ENCODE peak calls at places on chromosomes 2 and 18, in five cellular contexts. C is neural progenitor cell; H is effector memory CD8-positive, alpha-beta T cell; X is mesenteric fat pad; K is colonic mucosa. F is an unnamed sample.

GRCh38 chr18:71995895-71996443 is 548.2 kb downstream of the CBLN2 start:
- DNase-seq in C (no peak), H (no peak), X (no peak), K (no peak), F (no peak)

GRCh38 chr18:58511306-58511705 is 117.6 kb downstream of the ALPK2 start:
- DNase-seq in C (no peak), H (no peak), X (peak), K (no peak), F (no peak)

GRCh38 chr2:206442854-206443734 is at the start of gene ADAM23:
- DNase-seq in C (peak), H (no peak), X (no peak), K (peak), F (no peak)

GRCh38 chr18:59837586-59837985 is 62.2 kb upstream of the PMAIP1 start:
- DNase-seq in C (peak), H (peak), X (no peak), K (peak), F (peak)

GRCh38 chr2:903223-903900 is 47.3 kb upstream of the SNTG2 start:
- DNase-seq in C (no peak), H (no peak), X (peak), K (no peak), F (no peak)

GRCh38 chr18:32998921-32999320 is 226.1 kb upstream of the KLHL14 start:
- DNase-seq in C (no peak), H (no peak), X (no peak), K (no peak), F (no peak)

GRCh38 chr18:5444847-5445246 is 99.0 kb downstream of the EPB41L3 start:
- DNase-seq in C (no peak), H (no peak), X (no peak), K (no peak), F (no peak)

GRCh38 chr2:13046557-13047165 is 329.9 kb downstream of the TRIB2 start:
- DNase-seq in C (no peak), H (no peak), X (no peak), K (no peak), F (no peak)

GRCh38 chr2:43180901-43181300 is 45.5 kb downstream of the ZFP36L2 start:
- DNase-seq in C (no peak), H (no peak), X (no peak), K (no peak), F (no peak)

GRCh38 chr18:10015288-10015701 is 101.5 kb downstream of the VAPA start:
- DNase-seq in C (no peak), H (no peak), X (peak), K (no peak), F (no peak)

GRCh38 chr2:206255003-206255402 is 19.5 kb upstream of the ZDBF2 start:
- DNase-seq in C (peak), H (no peak), X (no peak), K (no peak), F (no peak)

GRCh38 chr18:45213040-45213333 is 402.3 kb upstream of the SLC14A2 start:
- DNase-seq in C (no peak), H (no peak), X (no peak), K (no peak), F (no peak)

F was measured in immature natural killer cell.